ENCODE peak calls at places on chromosomes 12 and 14, in four cellular contexts. Y, U, B and I are unnamed samples.

GRCh38 chr12:92604786-92605185 is 98.0 kb upstream of the PLEKHG7 start:
- DNase-seq in Y (no peak), U (no peak), B (no peak), I (no peak)

GRCh38 chr12:10385181-10385613 is 4.6 kb downstream of the KLRK1 start:
- DNase-seq in Y (peak), U (no peak), B (no peak), I (no peak)

GRCh38 chr14:94390372-94391086 is 2.1 kb upstream of the SERPINA1 start:
- DNase-seq in Y (no peak), U (no peak), B (no peak), I (no peak)

GRCh38 chr12:57483466-57483865 is 3.8 kb upstream of the ARHGAP9 start:
- DNase-seq in Y (peak), U (no peak), B (no peak), I (peak)

GRCh38 chr12:15534322-15534721 is 212.0 kb downstream of the PTPRO start:
- DNase-seq in Y (peak), U (no peak), B (no peak), I (no peak)

GRCh38 chr14:103317976-103318580 is 16.0 kb upstream of the EIF5 start:
- DNase-seq in Y (no peak), U (no peak), B (no peak), I (no peak)

GRCh38 chr14:90140298-90140955 is 78.6 kb downstream of the KCNK13 start:
- DNase-seq in Y (peak), U (no peak), B (no peak), I (peak)

GRCh38 chr12:56468216-56469006 is at the start of gene SPRYD4:
- DNase-seq in Y (peak), U (peak), B (peak), I (peak)

GRCh38 chr12:52139579-52140062 is 52.2 kb downstream of the KRT80 start:
- DNase-seq in Y (peak), U (peak), B (no peak), I (peak)

GRCh38 chr14:89836830-89837469 is 117.6 kb downstream of the EFCAB11 start:
- DNase-seq in Y (no peak), U (no peak), B (no peak), I (no peak)

GRCh38 chr12:92107621-92108131 is 38.0 kb downstream of the BTG1 start:
- DNase-seq in Y (no peak), U (peak), B (no peak), I (peak)

GRCh38 chr14:24816929-24817637 is 183.1 kb upstream of the GZMB start:
- DNase-seq in Y (no peak), U (no peak), B (no peak), I (no peak)

GRCh38 chr12:13981296-13981962 is at the start of gene GRIN2B:
- DNase-seq in Y (no peak), U (peak), B (no peak), I (peak)

GRCh38 chr12:95551913-95552516 is 739 bp upstream of the USP44 start:
- DNase-seq in Y (no peak), U (no peak), B (no peak), I (no peak)

GRCh38 chr12:95549392-95550084 is 1.7 kb downstream of the USP44 start:
- DNase-seq in Y (no peak), U (peak), B (no peak), I (peak)

GRCh38 chr12:95548539-95549391 is 2.5 kb downstream of the USP44 start:
- DNase-seq in Y (peak), U (peak), B (no peak), I (peak)

GRCh38 chr12:95553202-95553943 is 2.1 kb upstream of the USP44 start:
- DNase-seq in Y (no peak), U (no peak), B (no peak), I (no peak)

GRCh38 chr12:95551305-95551704 is at the start of gene USP44:
- DNase-seq in Y (no peak), U (peak), B (peak), I (peak)
- H3K9ac ChIP-seq in Y (no peak), U (peak), B (peak), I (peak)

DNA sequence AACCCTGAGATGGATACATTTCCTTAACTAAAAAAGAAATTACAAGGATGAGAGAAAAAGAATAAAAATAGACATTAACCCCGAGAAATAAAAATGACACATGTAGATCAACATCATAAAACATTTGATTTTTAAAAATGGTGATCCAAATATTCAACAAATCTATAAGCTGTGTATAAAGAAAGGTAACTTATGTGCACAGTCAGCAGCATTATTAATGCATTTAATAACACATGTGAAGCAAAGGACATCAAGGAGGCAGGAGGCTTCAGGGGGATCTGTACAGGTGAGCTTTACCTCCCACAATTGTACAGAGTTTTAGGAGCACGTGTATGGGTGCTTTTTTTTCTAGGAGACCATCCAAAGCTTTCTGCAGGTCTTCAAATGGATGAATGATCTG is 76.1 kb downstream of the MED13L start:
- DNase-seq in Y (no peak), U (no peak), B (no peak), I (no peak)
- H4K5ac ChIP-seq in Y (no peak), U (no peak), B (no peak), I (no peak)

DNA sequence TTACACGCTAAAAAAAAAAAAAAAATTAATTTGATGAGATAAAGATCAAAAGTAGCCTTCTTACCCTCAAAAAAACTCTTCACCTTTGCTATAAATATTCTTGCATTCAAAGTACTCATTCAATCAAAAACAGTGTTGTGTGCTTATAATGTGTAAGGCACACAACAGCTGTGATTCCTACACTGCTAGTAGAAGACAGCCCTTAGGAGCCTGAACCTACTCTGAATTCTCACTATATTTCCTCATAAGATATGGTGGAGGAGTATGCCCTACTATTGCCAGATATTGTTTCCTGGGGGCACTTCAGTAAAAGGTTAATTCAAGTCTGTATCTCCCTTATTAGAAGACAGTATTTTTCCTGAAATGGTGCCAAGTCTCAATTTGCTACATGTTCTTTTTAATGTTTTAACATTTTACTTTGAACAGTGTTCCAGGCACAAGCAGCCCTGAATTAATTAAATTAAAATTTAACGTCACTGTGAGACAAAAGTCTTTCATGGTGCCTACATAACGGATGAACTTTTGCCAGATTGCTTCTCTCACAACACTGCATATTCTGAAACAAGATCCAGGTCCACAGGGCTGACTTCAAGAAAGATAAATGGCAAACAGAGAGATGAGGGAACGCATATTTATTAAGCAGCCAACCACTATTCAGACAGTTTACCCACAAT is 19.3 kb downstream of the PPP2R5E start:
- DNase-seq in Y (no peak), U (no peak), B (no peak), I (no peak)
- H3K9ac ChIP-seq in Y (no peak), U (no peak), B (no peak), I (no peak)

GRCh38 chr12:89172224-89172623 is 180.1 kb downstream of the DUSP6 start:
- DNase-seq in Y (no peak), U (no peak), B (no peak), I (no peak)
- H4K5ac ChIP-seq in Y (no peak), U (no peak), B (no peak), I (no peak)

GRCh38 chr12:95790912-95791849 is 617 bp upstream of the NTN4 start:
- DNase-seq in Y (peak), U (peak), B (no peak), I (peak)
- H3K9ac ChIP-seq in Y (peak), U (no peak), B (no peak), I (peak)

GRCh38 chr14:71658261-71658860 is 273.9 kb upstream of the RGS6 start:
- DNase-seq in Y (no peak), U (no peak), B (no peak), I (no peak)
- H4K5ac ChIP-seq in Y (no peak), U (no peak), B (no peak), I (no peak)